ENCODE peak calls at places on chromosome 4, in ten cellular contexts. V, J, Q, L, A, W, B, Z, F and I are unnamed samples.
A peak's percentile ranks its signal among the peaks of the same experiment; 100 is the strongest.

GRCh38 chr4:128286474-128287158 is 997 bp downstream of the PGRMC2 start:
- DNase-seq in V (no peak), J (no peak), Q (peak; percentile 61), L (peak; percentile 25), A (no peak), W (peak; percentile 29), B (no peak), Z (no peak), F (no peak), I (no peak)

GRCh38 chr4:84583871-84584373 is 995 bp downstream of the CDS1 start:
- DNase-seq in V (no peak), J (no peak), Q (no peak), L (no peak), A (no peak), W (no peak), B (no peak), Z (no peak), F (no peak), I (no peak)

GRCh38 chr4:141789716-141790115 is 153.3 kb downstream of the IL15 start:
- DNase-seq in V (no peak), J (no peak), Q (no peak), L (no peak), A (no peak), W (no peak), B (no peak), Z (no peak), F (no peak), I (no peak)

GRCh38 chr4:55186700-55187099 is 61.3 kb upstream of the KDR start:
- DNase-seq in V (no peak), J (no peak), Q (no peak), L (no peak), A (no peak), W (no peak), B (no peak), Z (no peak), F (no peak), I (no peak)

GRCh38 chr4:181728567-181728966 is 514.6 kb upstream of the TENM3 start:
- DNase-seq in V (no peak), J (no peak), Q (peak; percentile 4), L (no peak), A (no peak), W (no peak), B (no peak), Z (no peak), F (no peak), I (no peak)

GRCh38 chr4:78923459-78924312 is 15.6 kb downstream of the PAQR3 start:
- DNase-seq in V (no peak), J (no peak), Q (no peak), L (no peak), A (no peak), W (no peak), B (no peak), Z (no peak), F (no peak), I (no peak)

GRCh38 chr4:66052426-66052825 is 382.1 kb upstream of the EPHA5 start:
- DNase-seq in V (no peak), J (no peak), Q (no peak), L (no peak), A (no peak), W (no peak), B (no peak), Z (no peak), F (no peak), I (no peak)

GRCh38 chr4:77699731-77700210 is 94.2 kb downstream of the CXCL13 start:
- DNase-seq in V (no peak), J (no peak), Q (peak; percentile 93), L (no peak), A (no peak), W (no peak), B (no peak), Z (no peak), F (no peak), I (no peak)

GRCh38 chr4:173420324-173420752 is 21.4 kb upstream of the SCRG1 start:
- DNase-seq in V (no peak), J (no peak), Q (peak; percentile 28), L (no peak), A (no peak), W (no peak), B (no peak), Z (no peak), F (no peak), I (no peak)

GRCh38 chr4:126784966-126785580 is 847.7 kb upstream of the INTU start:
- DNase-seq in V (no peak), J (no peak), Q (peak; percentile 30), L (no peak), A (no peak), W (no peak), B (no peak), Z (no peak), F (no peak), I (no peak)

GRCh38 chr4:180870623-180871022 is 1372.6 kb upstream of the TENM3 start:
- DNase-seq in V (no peak), J (no peak), Q (no peak), L (no peak), A (no peak), W (no peak), B (no peak), Z (no peak), F (no peak), I (no peak)

GRCh38 chr4:88481557-88481956 is 24.6 kb downstream of the HERC5 start:
- DNase-seq in V (no peak), J (no peak), Q (no peak), L (no peak), A (no peak), W (no peak), B (no peak), Z (no peak), F (no peak), I (no peak)

GRCh38 chr4:71586087-71586763 is 197.7 kb downstream of the GC start:
- DNase-seq in V (no peak), J (no peak), Q (no peak), L (no peak), A (no peak), W (no peak), B (no peak), Z (no peak), F (no peak), I (no peak)

GRCh38 chr4:14850374-14851097 is 151.7 kb upstream of the CPEB2 start:
- DNase-seq in V (no peak), J (no peak), Q (no peak), L (no peak), A (no peak), W (no peak), B (no peak), Z (no peak), F (no peak), I (no peak)

GRCh38 chr4:10096201-10096975 is 20.2 kb downstream of the WDR1 start:
- DNase-seq in V (peak; percentile 90), J (no peak), Q (peak; percentile 94), L (no peak), A (peak; percentile 67), W (peak; percentile 88), B (peak; percentile 63), Z (no peak), F (peak; percentile 83), I (peak; percentile 84)
- TF ChIP-seq POLR2A in V (no peak), J (no peak), Q (no peak), L (no peak), A (no peak), W (no peak), B (no peak), Z (no peak), F (no peak), I (no peak)

GRCh38 chr4:118716304-118716703 is 31.1 kb downstream of the METTL14 start:
- DNase-seq in V (no peak), J (no peak), Q (no peak), L (no peak), A (no peak), W (no peak), B (no peak), Z (no peak), F (no peak), I (no peak)

GRCh38 chr4:118711047-118711446 is 25.9 kb downstream of the METTL14 start:
- DNase-seq in V (no peak), J (no peak), Q (no peak), L (no peak), A (no peak), W (no peak), B (no peak), Z (no peak), F (no peak), I (no peak)

GRCh38 chr4:118718511-118719170 is 33.4 kb downstream of the METTL14 start:
- DNase-seq in V (no peak), J (no peak), Q (no peak), L (no peak), A (no peak), W (no peak), B (no peak), Z (no peak), F (no peak), I (no peak)

GRCh38 chr4:118712872-118713271 is 27.7 kb downstream of the METTL14 start:
- DNase-seq in V (no peak), J (no peak), Q (peak; percentile 67), L (no peak), A (no peak), W (no peak), B (no peak), Z (no peak), F (no peak), I (no peak)
- TF ChIP-seq CTCF in V (no peak), J (no peak), Q (no peak), L (no peak), A (no peak), W (no peak), B (no peak), Z (no peak), F (no peak), I (no peak)

GRCh38 chr4:52269761-52270160 is 218.7 kb downstream of the SPATA18 start:
- DNase-seq in V (no peak), J (no peak), Q (no peak), L (no peak), A (no peak), W (no peak), B (no peak), Z (no peak), F (no peak), I (no peak)
- H3K4me3 ChIP-seq in V (no peak overlapping the region), J (no peak overlapping the region), Q (no peak overlapping the region), L (no peak overlapping the region), A (no peak overlapping the region), W (no peak overlapping the region), B (no peak overlapping the region), Z (no peak overlapping the region), F (no peak overlapping the region), I (no peak overlapping the region)

DNA sequence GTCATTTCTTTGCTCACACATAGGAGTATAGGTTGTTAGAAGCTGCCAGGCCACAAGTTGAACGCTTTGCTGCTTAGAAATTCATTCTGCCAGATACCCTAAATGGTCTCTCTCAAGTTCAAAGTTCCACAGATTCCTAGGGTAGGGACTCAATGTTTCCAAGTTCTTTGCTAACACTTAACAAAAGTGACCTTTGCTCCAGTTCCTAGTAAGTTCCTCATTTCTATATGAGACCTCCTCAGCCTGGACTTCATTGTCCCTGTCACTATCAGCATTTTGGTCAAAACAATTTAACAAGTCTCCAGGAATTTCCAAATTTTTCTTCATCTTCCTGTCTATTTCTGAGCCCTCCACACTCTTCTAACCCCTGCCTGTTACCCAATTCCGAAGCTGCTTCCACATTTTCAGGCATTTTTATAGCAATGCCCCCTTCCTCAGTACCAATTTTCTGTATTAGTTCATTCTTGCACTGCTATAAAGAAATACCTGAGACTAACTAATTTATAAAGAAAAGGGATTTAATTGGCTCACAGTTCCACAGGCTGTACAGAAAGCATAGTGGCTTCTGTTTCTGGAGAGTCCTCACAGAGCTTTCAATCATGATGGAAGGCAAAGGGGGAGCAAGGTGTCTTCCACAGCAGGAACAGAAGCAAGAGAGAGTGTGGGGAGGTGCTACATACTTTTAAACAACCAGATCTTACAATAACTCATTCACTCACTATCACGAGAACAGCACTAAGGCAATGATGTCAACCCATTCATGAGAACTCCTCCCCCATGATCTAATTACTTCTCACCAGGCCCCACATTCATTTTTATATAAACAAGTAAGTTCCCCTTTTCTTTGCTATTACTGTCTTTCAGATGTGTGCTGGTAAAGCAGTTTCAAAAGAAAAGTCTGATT is 11.5 kb upstream of the TLR1 start:
- DNase-seq in V (no peak), J (no peak), Q (peak; percentile 77), L (no peak), A (no peak), W (no peak), B (no peak), Z (no peak), F (no peak), I (no peak)
- TF ChIP-seq POLR2A in V (no peak), J (peak; percentile 37), Q (no peak), L (no peak), A (no peak), W (peak; percentile 10), B (no peak), Z (no peak), F (no peak), I (no peak)